ENCODE peak calls at places on chromosomes 2 and 18, in six cellular contexts. C is progenitor cell of endocrine pancreas, U is HFFc6, L is fibroblast of lung, N is foreskin keratinocyte, P is uterus. Q is an unnamed sample.
A peak's percentile ranks its signal among the peaks of the same experiment; 100 is the strongest.

GRCh38 chr2:206230060-206230890 is 44.2 kb upstream of the ZDBF2 start:
- DNase-seq in C (no peak), U (peak; percentile 5), L (peak; percentile 11), N (peak; percentile 72), P (no peak), Q (peak; percentile 89)

GRCh38 chr2:96578731-96579130 is 42.2 kb downstream of the ARID5A start:
- DNase-seq in C (no peak), U (no peak), L (no peak), N (no peak), P (no peak), Q (no peak)

GRCh38 chr2:135843671-135844070 is 6.7 kb upstream of the LCT start:
- DNase-seq in C (no peak), U (no peak), L (no peak), N (no peak), P (no peak), Q (peak; percentile 7)

GRCh38 chr2:39435974-39436591 is 1.0 kb downstream of the MAP4K3 start:
- DNase-seq in C (no peak), U (no peak), L (peak; percentile 82), N (no peak), P (peak; percentile 48), Q (no peak)

GRCh38 chr2:145760781-145761649 is 1241.1 kb upstream of the ZEB2 start:
- DNase-seq in C (no peak), U (peak; percentile 24), L (peak; percentile 88), N (peak; percentile 73), P (no peak), Q (peak; percentile 92)

GRCh38 chr2:38444247-38444646 is 67.2 kb upstream of the ATL2 start:
- DNase-seq in C (no peak), U (no peak), L (peak; percentile 80), N (peak; percentile 67), P (no peak), Q (peak; percentile 92)

GRCh38 chr2:216849987-216850386 is 9.9 kb downstream of the TNP1 start:
- DNase-seq in C (no peak), U (no peak), L (peak; percentile 49), N (peak; percentile 30), P (no peak), Q (peak; percentile 63)

GRCh38 chr2:66665124-66665984 is 230.4 kb downstream of the MEIS1 start:
- DNase-seq in C (no peak), U (peak; percentile 30), L (peak; percentile 9), N (peak; percentile 29), P (no peak), Q (peak; percentile 44)

GRCh38 chr2:146602856-146603255 is 1242.0 kb upstream of the ACVR2A start:
- DNase-seq in C (no peak), U (no peak), L (peak; percentile 9), N (no peak), P (no peak), Q (no peak)

GRCh38 chr2:88067189-88067588 is 436 bp upstream of the SMYD1 start:
- DNase-seq in C (no peak), U (no peak), L (no peak), N (no peak), P (no peak), Q (no peak)

GRCh38 chr2:164538250-164538866 is 82.9 kb downstream of the GRB14 start:
- DNase-seq in C (no peak), U (peak; percentile 35), L (peak; percentile 45), N (no peak), P (no peak), Q (peak; percentile 57)

GRCh38 chr2:66080136-66080535 is 354.8 kb upstream of the MEIS1 start:
- DNase-seq in C (no peak), U (no peak), L (no peak), N (no peak), P (no peak), Q (no peak)

GRCh38 chr18:30971338-30971956 is 71.1 kb downstream of the DSC3 start:
- DNase-seq in C (no peak), U (peak; percentile 39), L (peak; percentile 9), N (no peak), P (no peak), Q (peak; percentile 53)

GRCh38 chr2:96091141-96091710 is 25.1 kb downstream of the ADRA2B start:
- DNase-seq in C (peak; percentile 6), U (no peak), L (no peak), N (no peak), P (no peak), Q (no peak)

GRCh38 chr2:166612214-166612613 is 118.2 kb upstream of the SCN7A start:
- DNase-seq in C (no peak), U (no peak), L (no peak), N (no peak), P (no peak), Q (no peak)

GRCh38 chr2:49616800-49617199 is 462.5 kb upstream of the FSHR start:
- DNase-seq in C (no peak), U (no peak), L (peak; percentile 1), N (no peak), P (no peak), Q (peak; percentile 39)

GRCh38 chr2:216081487-216082387 is at the start of the genes PECR and TMEM169:
- DNase-seq in C (peak; percentile 68), U (peak; percentile 31), L (peak; percentile 64), N (no peak), P (peak; percentile 72), Q (peak; percentile 38)

GRCh38 chr2:28129955-28130695 is 239.6 kb downstream of the BABAM2 start:
- DNase-seq in C (no peak), U (peak; percentile 18), L (peak; percentile 86), N (no peak), P (no peak), Q (no peak)

GRCh38 chr2:20221169-20221938 is 3.6 kb downstream of the SDC1 start:
- DNase-seq in C (no peak), U (peak; percentile 77), L (peak; percentile 80), N (no peak), P (no peak), Q (peak; percentile 68)

GRCh38 chr2:127759931-127760330 is 51.0 kb downstream of the WDR33 start:
- DNase-seq in C (no peak), U (no peak), L (peak; percentile 45), N (no peak), P (no peak), Q (no peak)

GRCh38 chr2:210224660-210225460 is at the start of gene ACADL:
- DNase-seq in C (peak; percentile 49), U (no peak), L (peak; percentile 54), N (no peak), P (no peak), Q (peak; percentile 37)

GRCh38 chr2:121521359-121521758 is 9.3 kb upstream of the RNU4ATAC start:
- DNase-seq in C (no peak), U (no peak), L (peak; percentile 97), N (no peak), P (no peak), Q (no peak)

GRCh38 chr2:36174920-36175319 is 180.7 kb upstream of the CRIM1 start:
- DNase-seq in C (no peak), U (no peak), L (no peak), N (no peak), P (no peak), Q (no peak)

DNA sequence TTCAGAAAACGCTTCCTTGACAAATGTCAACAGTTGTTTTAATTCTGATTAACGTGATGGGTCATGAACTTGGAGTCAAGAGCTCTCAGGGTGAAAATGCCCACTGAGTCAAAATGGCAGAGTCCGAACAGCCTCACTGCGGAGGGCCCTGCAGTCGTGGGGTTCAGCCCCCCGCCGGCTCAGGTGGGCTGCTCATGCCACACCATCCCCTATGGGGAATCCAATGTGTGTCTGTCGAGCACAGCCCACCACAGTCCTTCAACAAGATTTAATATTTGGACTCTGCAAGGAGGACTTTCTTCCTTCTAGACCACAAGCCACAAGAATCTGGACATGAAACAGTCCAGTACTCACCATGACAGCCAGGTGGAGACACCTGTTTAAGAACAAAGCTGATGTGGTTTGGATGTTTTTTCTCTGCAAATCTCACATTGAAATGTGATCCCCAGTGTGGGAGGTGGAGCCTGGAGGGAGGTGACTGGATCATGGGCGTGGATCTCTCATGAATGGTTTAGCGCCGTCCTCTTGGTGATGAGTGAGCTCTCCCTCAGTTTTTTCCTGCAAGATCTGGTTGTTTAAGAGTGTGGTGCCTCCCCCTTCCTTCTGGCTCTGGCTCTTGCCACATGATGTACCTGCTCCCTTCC is 201.0 kb downstream of the NDUFA10 start:
- DNase-seq in C (peak; percentile 26), U (no peak), L (peak; percentile 3), N (peak; percentile 10), P (peak; percentile 11), Q (peak; percentile 68)
- TF ChIP-seq CTCF in C (peak; percentile 66), U (peak; percentile 24), L (no peak), N (peak; percentile 62), P (no peak), Q (peak; percentile 21)

DNA sequence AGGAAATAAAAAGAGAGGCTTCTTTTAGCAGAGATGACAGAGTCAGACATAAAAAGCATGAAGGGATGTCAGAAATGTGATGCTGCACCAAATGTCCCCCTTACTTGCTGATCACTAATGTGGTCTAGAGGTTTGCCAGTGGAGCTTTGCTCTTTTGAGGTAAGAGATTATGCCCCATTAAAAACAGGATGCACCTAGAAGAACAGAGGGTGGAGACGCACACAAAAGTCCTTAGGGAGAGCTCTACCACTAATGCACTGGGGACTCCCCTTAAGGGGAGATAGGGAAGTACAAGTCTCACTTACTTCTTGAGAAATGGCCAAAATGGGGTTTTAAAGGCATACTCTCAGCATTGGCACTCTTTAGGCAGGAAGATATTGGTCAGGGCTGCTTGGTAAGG is 16.8 kb upstream of the SCYGR1 start:
- DNase-seq in C (no peak), U (no peak), L (no peak), N (no peak), P (no peak), Q (no peak)
- TF ChIP-seq CTCF in C (no peak), U (peak; percentile 20), L (no peak), N (no peak), P (no peak), Q (no peak)

GRCh38 chr18:79394438-79395307 is 1.1 kb upstream of the NFATC1 start:
- DNase-seq in C (no peak), U (peak; percentile 21), L (peak; percentile 56), N (no peak), P (peak; percentile 80), Q (peak; percentile 12)
- TF ChIP-seq CTCF in C (no peak), U (no peak), L (no peak), N (no peak), P (no peak), Q (no peak)

GRCh38 chr2:241865957-241866858 is 3.3 kb upstream of the RTP5 start:
- DNase-seq in C (no peak), U (no peak), L (no peak), N (no peak), P (no peak), Q (no peak)
- TF ChIP-seq CTCF in C (no peak), U (no peak), L (no peak), N (no peak), P (no peak), Q (no peak)

GRCh38 chr2:105454801-105455485 is 56.1 kb upstream of the FHL2 start:
- DNase-seq in C (no peak), U (peak; percentile 85), L (peak; percentile 90), N (peak; percentile 68), P (no peak), Q (peak; percentile 91)
- TF ChIP-seq CTCF in C (peak; percentile 29), U (peak; percentile 66), L (peak; percentile 33), N (peak; percentile 65), P (no peak), Q (peak; percentile 48)

DNA sequence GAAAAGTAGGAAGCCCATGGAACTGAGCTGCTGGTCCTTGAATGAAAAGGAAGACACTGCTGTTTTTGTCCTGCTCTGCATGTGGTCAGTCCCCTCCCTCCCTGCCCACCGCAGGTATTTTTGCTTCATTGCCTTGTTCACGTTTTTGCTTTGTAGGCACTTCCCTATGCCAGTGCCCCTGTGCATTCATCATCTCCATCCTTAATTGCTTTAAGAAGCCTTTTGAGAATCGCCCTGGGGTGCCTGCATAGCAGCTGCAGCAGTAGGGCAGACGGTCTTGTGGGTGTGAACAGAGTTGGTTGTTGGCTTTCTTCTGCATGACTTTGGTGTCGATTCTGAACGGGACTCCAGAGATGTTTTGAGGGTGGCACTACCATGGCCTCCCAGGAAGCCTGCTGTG is 97.0 kb downstream of the CABLES1 start:
- DNase-seq in C (no peak), U (no peak), L (no peak), N (no peak), P (no peak), Q (no peak)
- TF ChIP-seq CTCF in C (no peak), U (no peak), L (no peak), N (no peak), P (no peak), Q (no peak)

Q was measured in bronchial epithelial cell.